ENCODE peak calls at places on chromosomes 11 and 22, in seven cellular contexts. S is fibroblast of the aortic adventitia; R is AG04450; C is NCI-H1417; V is stimulated activated CD8-positive, alpha-beta memory T cell treated with anti-CD3 and anti-CD28 coated beads, Interleukin-4, amount 100 ng/mL, for 48 hours; Y is neural progenitor cell; J is naive B cell. H is an unnamed sample.

GRCh38 chr11:9606799-9607510 is 33.5 kb downstream of the WEE1 start:
- DNase-seq in S (no peak), R (no peak), C (no peak), V (no peak), Y (peak; percentile 63), J (no peak), H (peak; percentile 81)

GRCh38 chr22:40719599-40719998 is 40.3 kb downstream of the MCHR1 start:
- DNase-seq in S (no peak), R (no peak), C (no peak), V (no peak), Y (no peak), J (no peak), H (no peak)

GRCh38 chr22:48182896-48183805 is 1420.7 kb downstream of the TBC1D22A start:
- DNase-seq in S (no peak), R (no peak), C (no peak), V (no peak), Y (no peak), J (no peak), H (no peak)

GRCh38 chr11:56906683-56907148 is 82.0 kb upstream of the OR5AK2 start:
- DNase-seq in S (no peak), R (no peak), C (no peak), V (no peak), Y (no peak), J (no peak), H (no peak)

GRCh38 chr11:47004595-47005033 is 68.1 kb downstream of the CSTPP1 start:
- DNase-seq in S (peak; percentile 98), R (peak; percentile 94), C (peak; percentile 28), V (no peak), Y (no peak), J (no peak), H (no peak)

GRCh38 chr22:47548953-47549740 is 786.7 kb downstream of the TBC1D22A start:
- DNase-seq in S (no peak), R (no peak), C (no peak), V (no peak), Y (no peak), J (no peak), H (no peak)

GRCh38 chr22:24587251-24587650 is 5.6 kb downstream of the LRRC75B start:
- DNase-seq in S (no peak), R (no peak), C (no peak), V (no peak), Y (no peak), J (no peak), H (no peak)

GRCh38 chr22:47781427-47782111 is 1019.1 kb downstream of the TBC1D22A start:
- DNase-seq in S (no peak), R (no peak), C (no peak), V (no peak), Y (no peak), J (no peak), H (no peak)

GRCh38 chr11:69815973-69816372 is 3.2 kb downstream of the FGF3 start:
- DNase-seq in S (no peak), R (no peak), C (no peak), V (no peak), Y (no peak), J (no peak), H (no peak)

GRCh38 chr11:3345736-3346135 is 33.2 kb downstream of the ZNF195 start:
- DNase-seq in S (no peak), R (no peak), C (no peak), V (no peak), Y (no peak), J (no peak), H (peak; percentile 62)

GRCh38 chr22:37607010-37607911 is 1.4 kb upstream of the GGA1 start:
- DNase-seq in S (peak; percentile 47), R (no peak), C (peak; percentile 90), V (peak; percentile 96), Y (peak; percentile 88), J (peak; percentile 84), H (peak; percentile 96)

GRCh38 chr22:25747245-25747944 is 5.4 kb downstream of the MYO18B start:
- DNase-seq in S (peak; percentile 97), R (peak; percentile 36), C (peak; percentile 3), V (no peak), Y (no peak), J (no peak), H (no peak)

GRCh38 chr11:33912405-33913361 is 20.8 kb upstream of the LMO2 start:
- DNase-seq in S (peak; percentile 91), R (peak; percentile 59), C (peak; percentile 75), V (no peak), Y (peak; percentile 63), J (no peak), H (peak; percentile 51)

GRCh38 chr11:66701432-66702240 is 23.9 kb upstream of the RBM4B start:
- DNase-seq in S (peak; percentile 4), R (no peak), C (no peak), V (no peak), Y (no peak), J (no peak), H (no peak)

H was measured in mesendoderm.